ENCODE peak calls at places on chromosome 7, in ten cellular contexts. One of them, this sample, is unnamed.

GRCh38 chr7:159060440-159060839 is 84.2 kb downstream of the VIPR2 start:
- DNase-seq in activated CD8-positive, alpha-beta memory T cell treated with anti-CD3 and anti-CD28 coated beads, Interleukin-2, amount 10 ng/mL, durations not matched to agents 7 days and 5 days: no peak
- DNase-seq in caudate nucleus: no peak
- DNase-seq in hippocampal formation: no peak
- DNase-seq in AG04449: no peak
- DNase-seq in hepatocyte: no peak
- DNase-seq in uterus: no peak
- DNase-seq in suprapubic skin: no peak
- DNase-seq in stimulated activated CD4-positive, alpha-beta T cell treated with anti-CD3 and anti-CD28 coated beads, Interleukin-4, amount 100 ng/mL, for 1 hour: no peak
- DNase-seq in NCI-H345: no peak
- DNase-seq in this sample: no peak

GRCh38 chr7:21893401-21893800 is 52.3 kb downstream of the CDCA7L start:
- DNase-seq in activated CD8-positive, alpha-beta memory T cell treated with anti-CD3 and anti-CD28 coated beads, Interleukin-2, amount 10 ng/mL, durations not matched to agents 7 days and 5 days: no peak
- DNase-seq in caudate nucleus: no peak
- DNase-seq in hippocampal formation: no peak
- DNase-seq in AG04449: no peak
- DNase-seq in hepatocyte: no peak
- DNase-seq in uterus: no peak
- DNase-seq in suprapubic skin: no peak
- DNase-seq in stimulated activated CD4-positive, alpha-beta T cell treated with anti-CD3 and anti-CD28 coated beads, Interleukin-4, amount 100 ng/mL, for 1 hour: no peak
- DNase-seq in NCI-H345: no peak
- DNase-seq in this sample: no peak

GRCh38 chr7:2530076-2530967 is 10.7 kb downstream of the LFNG start:
- DNase-seq in activated CD8-positive, alpha-beta memory T cell treated with anti-CD3 and anti-CD28 coated beads, Interleukin-2, amount 10 ng/mL, durations not matched to agents 7 days and 5 days: peak
- DNase-seq in caudate nucleus: no peak
- DNase-seq in hippocampal formation: no peak
- DNase-seq in AG04449: no peak
- DNase-seq in hepatocyte: no peak
- DNase-seq in uterus: no peak
- DNase-seq in suprapubic skin: no peak
- DNase-seq in stimulated activated CD4-positive, alpha-beta T cell treated with anti-CD3 and anti-CD28 coated beads, Interleukin-4, amount 100 ng/mL, for 1 hour: peak
- DNase-seq in NCI-H345: peak
- DNase-seq in this sample: no peak

GRCh38 chr7:70456729-70457128 is 675.2 kb upstream of the GALNT17 start:
- DNase-seq in activated CD8-positive, alpha-beta memory T cell treated with anti-CD3 and anti-CD28 coated beads, Interleukin-2, amount 10 ng/mL, durations not matched to agents 7 days and 5 days: no peak
- DNase-seq in caudate nucleus: no peak
- DNase-seq in hippocampal formation: no peak
- DNase-seq in AG04449: no peak
- DNase-seq in hepatocyte: no peak
- DNase-seq in uterus: no peak
- DNase-seq in suprapubic skin: no peak
- DNase-seq in stimulated activated CD4-positive, alpha-beta T cell treated with anti-CD3 and anti-CD28 coated beads, Interleukin-4, amount 100 ng/mL, for 1 hour: no peak
- DNase-seq in NCI-H345: no peak
- DNase-seq in this sample: no peak

GRCh38 chr7:94748371-94748770 is 92.4 kb upstream of the SGCE start:
- DNase-seq in activated CD8-positive, alpha-beta memory T cell treated with anti-CD3 and anti-CD28 coated beads, Interleukin-2, amount 10 ng/mL, durations not matched to agents 7 days and 5 days: no peak
- DNase-seq in caudate nucleus: no peak
- DNase-seq in hippocampal formation: no peak
- DNase-seq in AG04449: no peak
- DNase-seq in hepatocyte: no peak
- DNase-seq in uterus: no peak
- DNase-seq in suprapubic skin: no peak
- DNase-seq in stimulated activated CD4-positive, alpha-beta T cell treated with anti-CD3 and anti-CD28 coated beads, Interleukin-4, amount 100 ng/mL, for 1 hour: no peak
- DNase-seq in NCI-H345: no peak
- DNase-seq in this sample: no peak

GRCh38 chr7:2037301-2037804 is 195.4 kb downstream of the MAD1L1 start:
- DNase-seq in activated CD8-positive, alpha-beta memory T cell treated with anti-CD3 and anti-CD28 coated beads, Interleukin-2, amount 10 ng/mL, durations not matched to agents 7 days and 5 days: peak
- DNase-seq in caudate nucleus: no peak
- DNase-seq in hippocampal formation: no peak
- DNase-seq in AG04449: no peak
- DNase-seq in hepatocyte: no peak
- DNase-seq in uterus: no peak
- DNase-seq in suprapubic skin: peak
- DNase-seq in stimulated activated CD4-positive, alpha-beta T cell treated with anti-CD3 and anti-CD28 coated beads, Interleukin-4, amount 100 ng/mL, for 1 hour: no peak
- DNase-seq in NCI-H345: no peak
- DNase-seq in this sample: no peak

GRCh38 chr7:151390594-151391357 is 19.1 kb downstream of the WDR86 start:
- DNase-seq in activated CD8-positive, alpha-beta memory T cell treated with anti-CD3 and anti-CD28 coated beads, Interleukin-2, amount 10 ng/mL, durations not matched to agents 7 days and 5 days: no peak
- DNase-seq in caudate nucleus: no peak
- DNase-seq in hippocampal formation: no peak
- DNase-seq in AG04449: no peak
- DNase-seq in hepatocyte: no peak
- DNase-seq in uterus: no peak
- DNase-seq in suprapubic skin: no peak
- DNase-seq in stimulated activated CD4-positive, alpha-beta T cell treated with anti-CD3 and anti-CD28 coated beads, Interleukin-4, amount 100 ng/mL, for 1 hour: no peak
- DNase-seq in NCI-H345: no peak
- DNase-seq in this sample: no peak

GRCh38 chr7:86745019-86745745 is 101.5 kb downstream of the GRM3 start:
- DNase-seq in activated CD8-positive, alpha-beta memory T cell treated with anti-CD3 and anti-CD28 coated beads, Interleukin-2, amount 10 ng/mL, durations not matched to agents 7 days and 5 days: no peak
- DNase-seq in caudate nucleus: no peak
- DNase-seq in hippocampal formation: no peak
- DNase-seq in AG04449: no peak
- DNase-seq in hepatocyte: no peak
- DNase-seq in uterus: no peak
- DNase-seq in suprapubic skin: no peak
- DNase-seq in stimulated activated CD4-positive, alpha-beta T cell treated with anti-CD3 and anti-CD28 coated beads, Interleukin-4, amount 100 ng/mL, for 1 hour: no peak
- DNase-seq in NCI-H345: peak
- DNase-seq in this sample: no peak

GRCh38 chr7:25860206-25860881 is 291.7 kb upstream of the NFE2L3 start:
- DNase-seq in activated CD8-positive, alpha-beta memory T cell treated with anti-CD3 and anti-CD28 coated beads, Interleukin-2, amount 10 ng/mL, durations not matched to agents 7 days and 5 days: no peak
- DNase-seq in caudate nucleus: no peak
- DNase-seq in hippocampal formation: no peak
- DNase-seq in AG04449: no peak
- DNase-seq in hepatocyte: no peak
- DNase-seq in uterus: no peak
- DNase-seq in suprapubic skin: no peak
- DNase-seq in stimulated activated CD4-positive, alpha-beta T cell treated with anti-CD3 and anti-CD28 coated beads, Interleukin-4, amount 100 ng/mL, for 1 hour: no peak
- DNase-seq in NCI-H345: no peak
- DNase-seq in this sample: no peak

GRCh38 chr7:80873140-80873539 is 45.7 kb downstream of the SEMA3C start:
- DNase-seq in activated CD8-positive, alpha-beta memory T cell treated with anti-CD3 and anti-CD28 coated beads, Interleukin-2, amount 10 ng/mL, durations not matched to agents 7 days and 5 days: no peak
- DNase-seq in caudate nucleus: no peak
- DNase-seq in hippocampal formation: no peak
- DNase-seq in AG04449: no peak
- DNase-seq in hepatocyte: no peak
- DNase-seq in uterus: no peak
- DNase-seq in suprapubic skin: no peak
- DNase-seq in stimulated activated CD4-positive, alpha-beta T cell treated with anti-CD3 and anti-CD28 coated beads, Interleukin-4, amount 100 ng/mL, for 1 hour: no peak
- DNase-seq in NCI-H345: no peak
- DNase-seq in this sample: no peak

GRCh38 chr7:133437544-133437943 is 184.7 kb downstream of the EXOC4 start:
- DNase-seq in activated CD8-positive, alpha-beta memory T cell treated with anti-CD3 and anti-CD28 coated beads, Interleukin-2, amount 10 ng/mL, durations not matched to agents 7 days and 5 days: no peak
- DNase-seq in caudate nucleus: no peak
- DNase-seq in hippocampal formation: no peak
- DNase-seq in AG04449: no peak
- DNase-seq in hepatocyte: no peak
- DNase-seq in uterus: no peak
- DNase-seq in suprapubic skin: no peak
- DNase-seq in stimulated activated CD4-positive, alpha-beta T cell treated with anti-CD3 and anti-CD28 coated beads, Interleukin-4, amount 100 ng/mL, for 1 hour: no peak
- DNase-seq in NCI-H345: no peak
- DNase-seq in this sample: no peak

GRCh38 chr7:69147631-69148030 is 450.6 kb upstream of the AUTS2 start:
- DNase-seq in activated CD8-positive, alpha-beta memory T cell treated with anti-CD3 and anti-CD28 coated beads, Interleukin-2, amount 10 ng/mL, durations not matched to agents 7 days and 5 days: no peak
- DNase-seq in caudate nucleus: no peak
- DNase-seq in hippocampal formation: no peak
- DNase-seq in AG04449: no peak
- DNase-seq in hepatocyte: no peak
- DNase-seq in uterus: peak
- DNase-seq in suprapubic skin: no peak
- DNase-seq in stimulated activated CD4-positive, alpha-beta T cell treated with anti-CD3 and anti-CD28 coated beads, Interleukin-4, amount 100 ng/mL, for 1 hour: no peak
- DNase-seq in NCI-H345: no peak
- DNase-seq in this sample: no peak

GRCh38 chr7:148983220-148984146 is 44.8 kb downstream of the PDIA4 start:
- DNase-seq in activated CD8-positive, alpha-beta memory T cell treated with anti-CD3 and anti-CD28 coated beads, Interleukin-2, amount 10 ng/mL, durations not matched to agents 7 days and 5 days: peak
- DNase-seq in caudate nucleus: peak
- DNase-seq in hippocampal formation: peak
- DNase-seq in AG04449: no peak
- DNase-seq in hepatocyte: peak
- DNase-seq in uterus: peak
- DNase-seq in suprapubic skin: peak
- DNase-seq in stimulated activated CD4-positive, alpha-beta T cell treated with anti-CD3 and anti-CD28 coated beads, Interleukin-4, amount 100 ng/mL, for 1 hour: peak
- DNase-seq in NCI-H345: peak
- DNase-seq in this sample: peak

GRCh38 chr7:111788426-111788825 is 226.1 kb upstream of the IMMP2L start:
- DNase-seq in activated CD8-positive, alpha-beta memory T cell treated with anti-CD3 and anti-CD28 coated beads, Interleukin-2, amount 10 ng/mL, durations not matched to agents 7 days and 5 days: no peak
- DNase-seq in caudate nucleus: no peak
- DNase-seq in hippocampal formation: peak
- DNase-seq in AG04449: no peak
- DNase-seq in hepatocyte: no peak
- DNase-seq in uterus: no peak
- DNase-seq in suprapubic skin: no peak
- DNase-seq in stimulated activated CD4-positive, alpha-beta T cell treated with anti-CD3 and anti-CD28 coated beads, Interleukin-4, amount 100 ng/mL, for 1 hour: no peak
- DNase-seq in NCI-H345: no peak
- DNase-seq in this sample: no peak

GRCh38 chr7:64558323-64558705 is 4.6 kb downstream of the ZNF680 start:
- DNase-seq in activated CD8-positive, alpha-beta memory T cell treated with anti-CD3 and anti-CD28 coated beads, Interleukin-2, amount 10 ng/mL, durations not matched to agents 7 days and 5 days: no peak
- DNase-seq in caudate nucleus: no peak
- DNase-seq in hippocampal formation: no peak
- DNase-seq in AG04449: no peak
- DNase-seq in hepatocyte: no peak
- DNase-seq in uterus: no peak
- DNase-seq in suprapubic skin: no peak
- DNase-seq in stimulated activated CD4-positive, alpha-beta T cell treated with anti-CD3 and anti-CD28 coated beads, Interleukin-4, amount 100 ng/mL, for 1 hour: no peak
- DNase-seq in NCI-H345: no peak
- DNase-seq in this sample: no peak

GRCh38 chr7:98133181-98133580 is 26.5 kb downstream of the LMTK2 start:
- DNase-seq in activated CD8-positive, alpha-beta memory T cell treated with anti-CD3 and anti-CD28 coated beads, Interleukin-2, amount 10 ng/mL, durations not matched to agents 7 days and 5 days: peak
- DNase-seq in caudate nucleus: no peak
- DNase-seq in hippocampal formation: no peak
- DNase-seq in AG04449: no peak
- DNase-seq in hepatocyte: no peak
- DNase-seq in uterus: no peak
- DNase-seq in suprapubic skin: no peak
- DNase-seq in stimulated activated CD4-positive, alpha-beta T cell treated with anti-CD3 and anti-CD28 coated beads, Interleukin-4, amount 100 ng/mL, for 1 hour: no peak
- DNase-seq in NCI-H345: no peak
- DNase-seq in this sample: no peak

GRCh38 chr7:146635200-146636032 is 518.8 kb downstream of the CNTNAP2 start:
- DNase-seq in activated CD8-positive, alpha-beta memory T cell treated with anti-CD3 and anti-CD28 coated beads, Interleukin-2, amount 10 ng/mL, durations not matched to agents 7 days and 5 days: no peak
- DNase-seq in caudate nucleus: no peak
- DNase-seq in hippocampal formation: no peak
- DNase-seq in AG04449: no peak
- DNase-seq in hepatocyte: peak
- DNase-seq in uterus: no peak
- DNase-seq in suprapubic skin: no peak
- DNase-seq in stimulated activated CD4-positive, alpha-beta T cell treated with anti-CD3 and anti-CD28 coated beads, Interleukin-4, amount 100 ng/mL, for 1 hour: no peak
- DNase-seq in NCI-H345: peak
- DNase-seq in this sample: no peak

GRCh38 chr7:47415289-47416212 is 166.4 kb downstream of the TNS3 start:
- DNase-seq in activated CD8-positive, alpha-beta memory T cell treated with anti-CD3 and anti-CD28 coated beads, Interleukin-2, amount 10 ng/mL, durations not matched to agents 7 days and 5 days: no peak
- DNase-seq in caudate nucleus: no peak
- DNase-seq in hippocampal formation: no peak
- DNase-seq in AG04449: no peak
- DNase-seq in hepatocyte: no peak
- DNase-seq in uterus: no peak
- DNase-seq in suprapubic skin: no peak
- DNase-seq in stimulated activated CD4-positive, alpha-beta T cell treated with anti-CD3 and anti-CD28 coated beads, Interleukin-4, amount 100 ng/mL, for 1 hour: no peak
- DNase-seq in NCI-H345: no peak
- DNase-seq in this sample: no peak

GRCh38 chr7:106858618-106859532 is 6.2 kb upstream of the PIK3CG start:
- DNase-seq in activated CD8-positive, alpha-beta memory T cell treated with anti-CD3 and anti-CD28 coated beads, Interleukin-2, amount 10 ng/mL, durations not matched to agents 7 days and 5 days: no peak
- DNase-seq in caudate nucleus: no peak
- DNase-seq in hippocampal formation: no peak
- DNase-seq in AG04449: no peak
- DNase-seq in hepatocyte: peak
- DNase-seq in uterus: no peak
- DNase-seq in suprapubic skin: no peak
- DNase-seq in stimulated activated CD4-positive, alpha-beta T cell treated with anti-CD3 and anti-CD28 coated beads, Interleukin-4, amount 100 ng/mL, for 1 hour: no peak
- DNase-seq in NCI-H345: no peak
- DNase-seq in this sample: no peak

GRCh38 chr7:116128139-116128538 is 82.2 kb upstream of the TES start:
- DNase-seq in activated CD8-positive, alpha-beta memory T cell treated with anti-CD3 and anti-CD28 coated beads, Interleukin-2, amount 10 ng/mL, durations not matched to agents 7 days and 5 days: no peak
- DNase-seq in caudate nucleus: no peak
- DNase-seq in hippocampal formation: no peak
- DNase-seq in AG04449: no peak
- DNase-seq in hepatocyte: no peak
- DNase-seq in uterus: no peak
- DNase-seq in suprapubic skin: no peak
- DNase-seq in stimulated activated CD4-positive, alpha-beta T cell treated with anti-CD3 and anti-CD28 coated beads, Interleukin-4, amount 100 ng/mL, for 1 hour: no peak
- DNase-seq in NCI-H345: no peak
- DNase-seq in this sample: no peak

GRCh38 chr7:157080111-157080730 is 58.5 kb upstream of the UBE3C start:
- DNase-seq in activated CD8-positive, alpha-beta memory T cell treated with anti-CD3 and anti-CD28 coated beads, Interleukin-2, amount 10 ng/mL, durations not matched to agents 7 days and 5 days: no peak
- DNase-seq in caudate nucleus: no peak
- DNase-seq in hippocampal formation: no peak
- DNase-seq in AG04449: no peak
- DNase-seq in hepatocyte: no peak
- DNase-seq in uterus: no peak
- DNase-seq in suprapubic skin: peak
- DNase-seq in stimulated activated CD4-positive, alpha-beta T cell treated with anti-CD3 and anti-CD28 coated beads, Interleukin-4, amount 100 ng/mL, for 1 hour: no peak
- DNase-seq in NCI-H345: no peak
- DNase-seq in this sample: no peak

GRCh38 chr7:17996442-17997223 is 31.0 kb downstream of the PRPS1L1 start:
- DNase-seq in activated CD8-positive, alpha-beta memory T cell treated with anti-CD3 and anti-CD28 coated beads, Interleukin-2, amount 10 ng/mL, durations not matched to agents 7 days and 5 days: no peak
- DNase-seq in caudate nucleus: no peak
- DNase-seq in hippocampal formation: no peak
- DNase-seq in AG04449: no peak
- DNase-seq in hepatocyte: no peak
- DNase-seq in uterus: no peak
- DNase-seq in suprapubic skin: no peak
- DNase-seq in stimulated activated CD4-positive, alpha-beta T cell treated with anti-CD3 and anti-CD28 coated beads, Interleukin-4, amount 100 ng/mL, for 1 hour: no peak
- DNase-seq in NCI-H345: no peak
- DNase-seq in this sample: no peak

GRCh38 chr7:139094596-139094995 is 14.9 kb downstream of the ZC3HAV1 start:
- DNase-seq in activated CD8-positive, alpha-beta memory T cell treated with anti-CD3 and anti-CD28 coated beads, Interleukin-2, amount 10 ng/mL, durations not matched to agents 7 days and 5 days: no peak
- DNase-seq in caudate nucleus: no peak
- DNase-seq in hippocampal formation: no peak
- DNase-seq in AG04449: no peak
- DNase-seq in hepatocyte: no peak
- DNase-seq in uterus: no peak
- DNase-seq in suprapubic skin: no peak
- DNase-seq in stimulated activated CD4-positive, alpha-beta T cell treated with anti-CD3 and anti-CD28 coated beads, Interleukin-4, amount 100 ng/mL, for 1 hour: no peak
- DNase-seq in NCI-H345: no peak
- DNase-seq in this sample: no peak

GRCh38 chr7:1569016-1569415 is 816 bp downstream of the PSMG3 start:
- DNase-seq in activated CD8-positive, alpha-beta memory T cell treated with anti-CD3 and anti-CD28 coated beads, Interleukin-2, amount 10 ng/mL, durations not matched to agents 7 days and 5 days: peak
- DNase-seq in caudate nucleus: no peak
- DNase-seq in hippocampal formation: no peak
- DNase-seq in AG04449: no peak
- DNase-seq in hepatocyte: no peak
- DNase-seq in uterus: no peak
- DNase-seq in suprapubic skin: peak
- DNase-seq in stimulated activated CD4-positive, alpha-beta T cell treated with anti-CD3 and anti-CD28 coated beads, Interleukin-4, amount 100 ng/mL, for 1 hour: no peak
- DNase-seq in NCI-H345: no peak
- DNase-seq in this sample: no peak

This sample was measured in amygdala.